ENCODE peak calls at places on chromosome 15, in nine cellular contexts. One of them, this sample, is unnamed.

GRCh38 chr15:42012241-42012640 is 8.6 kb downstream of the PLA2G4E start:
- DNase-seq in activated CD4-positive, alpha-beta T cell treated with anti-CD3 and anti-CD28 coated beads, Interleukin-2, amount 10 ng/mL, durations not matched to agents 7 days and 5 days: no peak
- DNase-seq in choroid plexus epithelial cell: no peak
- DNase-seq in M059J: no peak
- DNase-seq in HTR-8/SVneo: no peak
- DNase-seq in activated gamma-delta T cell: no peak
- DNase-seq in H4: no peak
- DNase-seq in cardiac fibroblast: no peak
- DNase-seq in skeletal muscle cell: no peak
- DNase-seq in this sample: no peak

GRCh38 chr15:58357529-58358476 is 74.0 kb upstream of the LIPC start:
- DNase-seq in H4: no peak
- DNase-seq in HTR-8/SVneo: no peak
- DNase-seq in cardiac fibroblast: peak
- DNase-seq in activated gamma-delta T cell: no peak
- DNase-seq in skeletal muscle cell: no peak
- DNase-seq in M059J: peak
- DNase-seq in choroid plexus epithelial cell: peak
- DNase-seq in activated CD4-positive, alpha-beta T cell treated with anti-CD3 and anti-CD28 coated beads, Interleukin-2, amount 10 ng/mL, durations not matched to agents 7 days and 5 days: peak
- DNase-seq in this sample: no peak

GRCh38 chr15:70513818-70514217 is 249.5 kb downstream of the UACA start:
- DNase-seq in choroid plexus epithelial cell: no peak
- DNase-seq in activated CD4-positive, alpha-beta T cell treated with anti-CD3 and anti-CD28 coated beads, Interleukin-2, amount 10 ng/mL, durations not matched to agents 7 days and 5 days: no peak
- DNase-seq in activated gamma-delta T cell: no peak
- DNase-seq in cardiac fibroblast: no peak
- DNase-seq in M059J: no peak
- DNase-seq in skeletal muscle cell: no peak
- DNase-seq in HTR-8/SVneo: no peak
- DNase-seq in H4: no peak
- DNase-seq in this sample: no peak

GRCh38 chr15:72358532-72359180 is 17.2 kb downstream of the HEXA start:
- DNase-seq in H4: peak
- DNase-seq in M059J: peak
- DNase-seq in cardiac fibroblast: peak
- DNase-seq in activated gamma-delta T cell: no peak
- DNase-seq in skeletal muscle cell: peak
- DNase-seq in choroid plexus epithelial cell: peak
- DNase-seq in HTR-8/SVneo: no peak
- DNase-seq in activated CD4-positive, alpha-beta T cell treated with anti-CD3 and anti-CD28 coated beads, Interleukin-2, amount 10 ng/mL, durations not matched to agents 7 days and 5 days: no peak
- DNase-seq in this sample: no peak

GRCh38 chr15:70286110-70286806 is 188.5 kb upstream of the TLE3 start:
- DNase-seq in cardiac fibroblast: no peak
- DNase-seq in HTR-8/SVneo: no peak
- DNase-seq in choroid plexus epithelial cell: no peak
- DNase-seq in H4: no peak
- DNase-seq in activated CD4-positive, alpha-beta T cell treated with anti-CD3 and anti-CD28 coated beads, Interleukin-2, amount 10 ng/mL, durations not matched to agents 7 days and 5 days: no peak
- DNase-seq in skeletal muscle cell: no peak
- DNase-seq in M059J: no peak
- DNase-seq in activated gamma-delta T cell: no peak
- DNase-seq in this sample: no peak

GRCh38 chr15:74245342-74245931 is 9.3 kb downstream of the CCDC33 start:
- DNase-seq in choroid plexus epithelial cell: no peak
- DNase-seq in HTR-8/SVneo: no peak
- DNase-seq in H4: no peak
- DNase-seq in activated gamma-delta T cell: no peak
- DNase-seq in skeletal muscle cell: no peak
- DNase-seq in cardiac fibroblast: no peak
- DNase-seq in M059J: no peak
- DNase-seq in activated CD4-positive, alpha-beta T cell treated with anti-CD3 and anti-CD28 coated beads, Interleukin-2, amount 10 ng/mL, durations not matched to agents 7 days and 5 days: peak
- DNase-seq in this sample: no peak

GRCh38 chr15:93029613-93030429 is 59.2 kb downstream of the RGMA start:
- DNase-seq in skeletal muscle cell: no peak
- DNase-seq in H4: no peak
- DNase-seq in activated gamma-delta T cell: no peak
- DNase-seq in cardiac fibroblast: peak
- DNase-seq in HTR-8/SVneo: no peak
- DNase-seq in M059J: peak
- DNase-seq in activated CD4-positive, alpha-beta T cell treated with anti-CD3 and anti-CD28 coated beads, Interleukin-2, amount 10 ng/mL, durations not matched to agents 7 days and 5 days: no peak
- DNase-seq in choroid plexus epithelial cell: peak
- DNase-seq in this sample: no peak

GRCh38 chr15:90946538-90946937 is 8.1 kb upstream of the RCCD1 start:
- DNase-seq in activated gamma-delta T cell: no peak
- DNase-seq in skeletal muscle cell: no peak
- DNase-seq in H4: no peak
- DNase-seq in activated CD4-positive, alpha-beta T cell treated with anti-CD3 and anti-CD28 coated beads, Interleukin-2, amount 10 ng/mL, durations not matched to agents 7 days and 5 days: no peak
- DNase-seq in cardiac fibroblast: no peak
- DNase-seq in choroid plexus epithelial cell: no peak
- DNase-seq in M059J: no peak
- DNase-seq in HTR-8/SVneo: no peak
- DNase-seq in this sample: no peak

GRCh38 chr15:68314563-68314962 is 37.0 kb downstream of the FEM1B start:
- DNase-seq in HTR-8/SVneo: no peak
- DNase-seq in M059J: no peak
- DNase-seq in skeletal muscle cell: peak
- DNase-seq in cardiac fibroblast: no peak
- DNase-seq in activated CD4-positive, alpha-beta T cell treated with anti-CD3 and anti-CD28 coated beads, Interleukin-2, amount 10 ng/mL, durations not matched to agents 7 days and 5 days: no peak
- DNase-seq in choroid plexus epithelial cell: peak
- DNase-seq in H4: no peak
- DNase-seq in activated gamma-delta T cell: no peak
- DNase-seq in this sample: no peak

GRCh38 chr15:74461847-74462511 is 1.0 kb upstream of the UBL7 start:
- DNase-seq in activated CD4-positive, alpha-beta T cell treated with anti-CD3 and anti-CD28 coated beads, Interleukin-2, amount 10 ng/mL, durations not matched to agents 7 days and 5 days: no peak
- DNase-seq in H4: no peak
- DNase-seq in HTR-8/SVneo: peak
- DNase-seq in M059J: peak
- DNase-seq in cardiac fibroblast: no peak
- DNase-seq in activated gamma-delta T cell: no peak
- DNase-seq in choroid plexus epithelial cell: no peak
- DNase-seq in skeletal muscle cell: no peak
- DNase-seq in this sample: peak

GRCh38 chr15:81992523-81992922 is 53.3 kb downstream of the MEX3B start:
- DNase-seq in cardiac fibroblast: no peak
- DNase-seq in activated CD4-positive, alpha-beta T cell treated with anti-CD3 and anti-CD28 coated beads, Interleukin-2, amount 10 ng/mL, durations not matched to agents 7 days and 5 days: no peak
- DNase-seq in M059J: no peak
- DNase-seq in choroid plexus epithelial cell: no peak
- DNase-seq in activated gamma-delta T cell: no peak
- DNase-seq in H4: no peak
- DNase-seq in HTR-8/SVneo: no peak
- DNase-seq in skeletal muscle cell: no peak
- DNase-seq in this sample: no peak

GRCh38 chr15:40241305-40242215 is 2.7 kb downstream of the PAK6 start:
- DNase-seq in skeletal muscle cell: no peak
- DNase-seq in choroid plexus epithelial cell: no peak
- DNase-seq in H4: no peak
- DNase-seq in M059J: no peak
- DNase-seq in HTR-8/SVneo: no peak
- DNase-seq in activated gamma-delta T cell: no peak
- DNase-seq in cardiac fibroblast: no peak
- DNase-seq in activated CD4-positive, alpha-beta T cell treated with anti-CD3 and anti-CD28 coated beads, Interleukin-2, amount 10 ng/mL, durations not matched to agents 7 days and 5 days: no peak
- DNase-seq in this sample: no peak

GRCh38 chr15:76274821-76275220 is 36.4 kb downstream of the ETFA start:
- DNase-seq in M059J: no peak
- DNase-seq in H4: no peak
- DNase-seq in skeletal muscle cell: no peak
- DNase-seq in activated gamma-delta T cell: no peak
- DNase-seq in activated CD4-positive, alpha-beta T cell treated with anti-CD3 and anti-CD28 coated beads, Interleukin-2, amount 10 ng/mL, durations not matched to agents 7 days and 5 days: no peak
- DNase-seq in cardiac fibroblast: no peak
- DNase-seq in HTR-8/SVneo: no peak
- DNase-seq in choroid plexus epithelial cell: no peak
- DNase-seq in this sample: no peak